ENCODE peak calls at places on chromosomes 2 and 18, in seven cellular contexts. W is dorsolateral prefrontal cortex, Y is adrenal gland, E is AG04450, C is transverse colon, P is NB4, R is MM.1S. A is an unnamed sample.

GRCh38 chr2:36356990-36357505 is 1.5 kb downstream of the CRIM1 start:
- DNase-seq in W (no peak), Y (peak), E (no peak), C (peak), P (peak), R (peak), A (no peak)

GRCh38 chr18:70365361-70365760 is 76.5 kb downstream of the SOCS6 start:
- DNase-seq in W (no peak), Y (no peak), E (no peak), C (no peak), P (no peak), R (no peak), A (no peak)

GRCh38 chr2:85132834-85133637 is at the start of gene TCF7L1:
- DNase-seq in W (peak), Y (peak), E (peak), C (peak), P (peak), R (peak), A (peak)

GRCh38 chr2:159051656-159052055 is 83.2 kb downstream of the TANC1 start:
- DNase-seq in W (no peak), Y (no peak), E (no peak), C (no peak), P (no peak), R (no peak), A (no peak)

GRCh38 chr2:183951636-183952035 is 646.7 kb upstream of the ZNF804A start:
- DNase-seq in W (no peak), Y (no peak), E (no peak), C (no peak), P (no peak), R (no peak), A (no peak)

GRCh38 chr2:141878016-141878415 is 252.8 kb downstream of the LRP1B start:
- DNase-seq in W (peak), Y (no peak), E (no peak), C (no peak), P (no peak), R (no peak), A (no peak)

GRCh38 chr2:64649626-64650025 is 4.1 kb downstream of the SERTAD2 start:
- DNase-seq in W (no peak), Y (no peak), E (no peak), C (no peak), P (no peak), R (peak), A (no peak)

GRCh38 chr2:17194083-17194482 is 324.2 kb downstream of the RAD51AP2 start:
- DNase-seq in W (no peak), Y (no peak), E (no peak), C (no peak), P (no peak), R (no peak), A (no peak)

GRCh38 chr2:63562751-63563150 is 25.5 kb downstream of the WDPCP start:
- DNase-seq in W (no peak), Y (no peak), E (no peak), C (no peak), P (no peak), R (no peak), A (no peak)

GRCh38 chr2:74333175-74333574 is 10.0 kb downstream of the SLC4A5 start:
- DNase-seq in W (no peak), Y (peak), E (peak), C (peak), P (peak), R (peak), A (no peak)

GRCh38 chr2:238238311-238238765 is 1.5 kb downstream of the HES6 start:
- DNase-seq in W (no peak), Y (no peak), E (no peak), C (no peak), P (peak), R (no peak), A (no peak)

GRCh38 chr2:238240761-238241711 is 1.2 kb upstream of the HES6 start:
- DNase-seq in W (peak), Y (peak), E (no peak), C (peak), P (peak), R (peak), A (no peak)

GRCh38 chr2:238239872-238240760 is at the start of gene HES6:
- DNase-seq in W (peak), Y (peak), E (peak), C (peak), P (peak), R (peak), A (peak)

GRCh38 chr2:238238766-238239551 is 879 bp downstream of the HES6 start:
- DNase-seq in W (peak), Y (peak), E (no peak), C (peak), P (peak), R (peak), A (no peak)

GRCh38 chr2:238239552-238239871 is 326 bp downstream of the HES6 start:
- DNase-seq in W (no peak), Y (peak), E (no peak), C (peak), P (no peak), R (peak), A (no peak)
- TF ChIP-seq CTCF in W (no peak), Y (no peak), E (no peak), C (no peak), P (no peak), R (no peak), A (no peak)

GRCh38 chr2:240762249-240762648 is 57.8 kb downstream of the KIF1A start:
- DNase-seq in W (no peak), Y (no peak), E (no peak), C (no peak), P (no peak), R (no peak), A (no peak)

GRCh38 chr2:240759454-240759853 is 60.6 kb downstream of the KIF1A start:
- DNase-seq in W (no peak), Y (no peak), E (no peak), C (no peak), P (peak), R (no peak), A (no peak)

GRCh38 chr2:240760121-240760520 is 59.9 kb downstream of the KIF1A start:
- DNase-seq in W (no peak), Y (no peak), E (no peak), C (no peak), P (no peak), R (no peak), A (no peak)

GRCh38 chr2:240762971-240763370 is 57.0 kb downstream of the KIF1A start:
- DNase-seq in W (no peak), Y (no peak), E (no peak), C (no peak), P (no peak), R (no peak), A (no peak)

DNA sequence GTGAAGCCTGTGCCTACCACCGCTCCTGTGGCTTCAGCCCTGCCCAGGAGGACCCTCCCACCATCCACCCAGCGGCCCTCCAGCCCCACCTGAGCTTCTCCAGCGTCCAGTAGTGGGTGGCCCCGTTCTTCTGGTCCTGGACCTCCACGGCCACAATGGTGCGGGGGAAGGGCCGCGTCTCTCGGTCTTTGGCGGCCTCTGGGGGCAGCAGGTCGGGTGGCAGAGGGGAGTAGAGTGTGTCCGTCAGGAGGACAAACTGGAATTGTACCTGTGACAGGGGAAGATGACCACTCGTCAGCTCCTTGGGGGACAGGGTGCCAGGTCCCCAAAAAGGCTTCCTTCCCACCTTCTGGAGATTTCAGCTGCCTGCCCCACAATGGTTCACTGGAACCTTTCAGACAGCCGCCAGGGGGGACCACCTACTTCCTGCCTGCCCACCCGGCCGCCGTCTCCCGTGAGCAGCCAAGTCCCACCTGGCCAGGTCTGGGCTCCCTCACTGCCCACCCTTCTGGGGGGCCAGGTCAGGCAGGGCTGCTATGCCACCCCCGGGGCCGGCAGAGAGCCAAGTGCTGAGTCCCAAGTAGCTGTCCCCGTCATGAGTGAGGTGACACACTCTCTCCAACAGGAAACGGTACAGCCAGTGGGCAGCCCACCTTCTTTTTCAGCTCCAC is 59.3 kb downstream of the KIF1A start:
- DNase-seq in W (no peak), Y (no peak), E (no peak), C (no peak), P (no peak), R (no peak), A (no peak)
- TF ChIP-seq CTCF in W (no peak), Y (no peak), E (no peak), C (no peak), P (no peak), R (peak), A (no peak)

GRCh38 chr2:58762176-58762781 is 521.2 kb upstream of the FANCL start:
- DNase-seq in W (peak), Y (peak), E (peak), C (peak), P (peak), R (peak), A (no peak)
- TF ChIP-seq CTCF in W (peak), Y (peak), E (peak), C (no peak), P (peak), R (peak), A (no peak)

DNA sequence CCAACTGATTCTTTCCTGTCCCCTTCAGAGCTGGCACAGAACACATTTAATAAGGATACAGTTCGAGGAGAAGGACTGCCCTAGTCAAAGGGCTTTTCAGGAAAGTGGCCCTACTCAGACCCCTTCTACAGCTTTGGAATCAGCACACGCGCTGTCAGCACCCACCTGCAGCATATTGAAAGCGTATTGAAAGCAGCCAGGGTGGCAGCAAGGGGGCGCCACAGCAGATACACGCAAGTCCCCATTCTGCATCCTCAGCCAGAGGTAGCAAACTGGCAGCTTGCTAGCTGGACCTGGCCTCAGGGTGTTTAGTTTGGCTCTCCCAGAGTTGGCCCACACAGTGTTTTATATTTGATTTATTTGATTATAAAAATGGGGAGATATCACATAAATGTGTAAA is 101.0 kb upstream of the NT5C1B start:
- DNase-seq in W (no peak), Y (no peak), E (no peak), C (no peak), P (peak), R (no peak), A (no peak)
- TF ChIP-seq CTCF in W (no peak), Y (no peak), E (peak), C (no peak), P (peak), R (peak), A (no peak)

GRCh38 chr2:206028101-206028500 is 57.9 kb downstream of the INO80D start:
- DNase-seq in W (no peak), Y (no peak), E (no peak), C (no peak), P (no peak), R (no peak), A (no peak)

GRCh38 chr2:206020151-206020550 is 65.8 kb downstream of the INO80D start:
- DNase-seq in W (no peak), Y (no peak), E (no peak), C (no peak), P (no peak), R (no peak), A (no peak)

GRCh38 chr2:206023183-206023582 is 62.8 kb downstream of the INO80D start:
- DNase-seq in W (no peak), Y (peak), E (no peak), C (no peak), P (peak), R (no peak), A (no peak)
- TF ChIP-seq CTCF in W (no peak), Y (peak), E (peak), C (no peak), P (no peak), R (no peak), A (no peak)

DNA sequence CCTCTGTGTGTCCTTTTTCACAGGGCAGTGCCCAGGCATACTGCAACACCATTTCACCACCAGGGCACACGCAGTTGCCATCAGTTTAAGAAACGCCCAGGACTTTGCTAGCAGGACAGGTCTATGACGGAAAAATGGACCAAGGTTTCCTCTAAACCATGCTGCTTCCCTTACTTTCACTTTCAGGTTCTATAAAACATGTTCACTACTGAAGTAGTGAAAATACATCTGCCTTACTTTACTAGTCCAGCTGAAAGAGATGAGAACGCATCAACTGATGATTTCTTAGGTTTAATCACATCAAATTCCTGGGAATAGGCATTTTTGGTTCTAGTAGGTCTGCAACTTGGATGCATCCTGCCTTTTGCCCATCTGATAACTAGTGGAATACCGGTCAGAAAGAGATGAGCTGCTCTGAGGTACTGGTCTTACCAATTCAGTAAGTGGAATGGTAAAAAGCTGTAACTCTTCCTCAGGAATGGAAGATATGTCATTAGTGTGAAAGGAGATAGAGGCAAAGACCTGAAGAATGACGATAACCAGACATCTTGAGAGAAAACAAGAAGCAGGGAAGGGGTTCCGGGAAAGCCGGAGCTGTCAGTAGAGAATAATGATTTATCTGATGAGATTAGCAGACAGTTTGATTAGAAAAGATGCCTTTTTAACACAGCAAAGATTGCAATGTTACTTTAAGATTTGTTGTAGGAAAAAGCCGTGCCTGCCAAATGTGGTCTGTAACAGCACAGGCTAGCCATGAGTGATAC is 110.3 kb downstream of the TCF4 start:
- DNase-seq in W (no peak), Y (peak), E (no peak), C (no peak), P (peak), R (peak), A (no peak)
- TF ChIP-seq CTCF in W (peak), Y (peak), E (peak), C (peak), P (no peak), R (peak), A (no peak)

A was measured in omental fat pad.